ENCODE peak calls at places on chromosomes 7 and 10, in five cellular contexts. E is DMS153; O is activated T-cell treated with anti-CD3 and anti-CD28 coated beads for 1 hour; X is stimulated activated CD4-positive, alpha-beta T cell treated with anti-CD3 and anti-CD28 coated beads, Interleukin-1b, Interleukin-23, amount 100 ng/mL, for 24 hours; B is HL-60. C is an unnamed sample.
A peak's percentile ranks its signal among the peaks of the same experiment; 100 is the strongest.

GRCh38 chr7:82598958-82599357 is 155.4 kb upstream of the CACNA2D1 start:
- DNase-seq in E (no peak), O (no peak), X (no peak), B (no peak), C (no peak)

GRCh38 chr10:54985732-54986131 is 184.7 kb upstream of the PCDH15 start:
- DNase-seq in E (no peak), O (no peak), X (no peak), B (no peak), C (no peak)

GRCh38 chr10:8365935-8366911 is 311.7 kb downstream of the GATA3 start:
- DNase-seq in E (no peak), O (peak; percentile 15), X (peak; percentile 17), B (no peak), C (no peak)

GRCh38 chr10:30617070-30617469 is 12.5 kb downstream of the LYZL2 start:
- DNase-seq in E (no peak), O (no peak), X (no peak), B (no peak), C (no peak)

GRCh38 chr10:121418126-121418777 is 180.0 kb downstream of the FGFR2 start:
- DNase-seq in E (no peak), O (no peak), X (no peak), B (no peak), C (no peak)

GRCh38 chr10:29163746-29164145 is 125.1 kb upstream of the LYZL1 start:
- DNase-seq in E (no peak), O (no peak), X (no peak), B (no peak), C (no peak)

GRCh38 chr10:109374215-109374614 is 549.1 kb downstream of the XPNPEP1 start:
- DNase-seq in E (no peak), O (no peak), X (no peak), B (no peak), C (no peak)

GRCh38 chr7:17558135-17558534 is 259.7 kb downstream of the AHR start:
- DNase-seq in E (no peak), O (no peak), X (no peak), B (no peak), C (no peak)

GRCh38 chr7:35630573-35630972 is 64.4 kb downstream of the HERPUD2 start:
- DNase-seq in E (no peak), O (no peak), X (no peak), B (no peak), C (no peak)

GRCh38 chr10:34584164-34584563 is 230.9 kb downstream of the PARD3 start:
- DNase-seq in E (no peak), O (no peak), X (no peak), B (peak; percentile 11), C (no peak)

GRCh38 chr7:47428052-47428779 is 153.7 kb downstream of the TNS3 start:
- DNase-seq in E (no peak), O (no peak), X (no peak), B (no peak), C (peak; percentile 29)

GRCh38 chr10:61588770-61589211 is 73.9 kb upstream of the CABCOCO1 start:
- DNase-seq in E (no peak), O (no peak), X (no peak), B (no peak), C (no peak)

C was measured in glomerular endothelial cell.